ENCODE peak calls at places on chromosomes 5 and 9, in ten cellular contexts. D is GM03348; H is activated CD4-positive, alpha-beta T cell treated with anti-CD3 and anti-CD28 coated beads for 36 hours; C is HEK293T; N is left cardiac atrium; B is lower leg skin; G is upper lobe of right lung; T is B cell; L is T-cell; M is T-helper 2 cell. Z is an unnamed sample.

GRCh38 chr5:17991775-17992174 is 357.5 kb downstream of the TAF11L14 start:
- DNase-seq in M (no peak), N (no peak), C (no peak), D (no peak), G (no peak), H (no peak), T (no peak), B (no peak), L (no peak), Z (no peak)

GRCh38 chr5:114223866-114224265 is 138.0 kb upstream of the KCNN2 start:
- DNase-seq in C (peak), D (no peak), L (no peak), H (no peak), M (no peak), B (no peak), G (no peak), N (no peak), T (no peak), Z (no peak)

GRCh38 chr5:124650960-124651662 is 95.3 kb downstream of the ZNF608 start:
- DNase-seq in L (no peak), G (no peak), N (no peak), C (no peak), D (no peak), H (no peak), B (no peak), T (no peak), M (no peak), Z (no peak)

GRCh38 chr5:132363431-132364112 is 5.9 kb upstream of the SLC22A5 start:
- DNase-seq in B (peak), D (peak), L (no peak), C (no peak), G (no peak), M (no peak), T (no peak), N (peak), H (peak), Z (no peak)

GRCh38 chr9:4152876-4153275 is 147.0 kb downstream of the GLIS3 start:
- DNase-seq in N (no peak), G (no peak), B (no peak), M (no peak), D (no peak), C (no peak), L (no peak), H (no peak), T (no peak), Z (no peak)

GRCh38 chr5:33068786-33069185 is 357.7 kb downstream of the NPR3 start:
- DNase-seq in D (no peak), M (no peak), C (no peak), H (no peak), T (no peak), B (no peak), N (no peak), G (no peak), L (no peak), Z (no peak)

GRCh38 chr5:132019857-132020555 is 8.5 kb upstream of the ACSL6 start:
- DNase-seq in G (no peak), N (no peak), H (peak), C (no peak), L (peak), M (peak), D (no peak), B (peak), T (no peak), Z (no peak)

GRCh38 chr5:150302301-150303069 is at the start of gene ARSI:
- DNase-seq in T (no peak), M (no peak), B (no peak), G (no peak), N (peak), H (no peak), C (no peak), D (peak), L (no peak), Z (peak)

GRCh38 chr9:71783120-71783523 is 14.8 kb upstream of the CEMIP2 start:
- DNase-seq in M (peak), T (peak), G (peak), C (no peak), D (no peak), H (peak), N (peak), L (peak), B (peak), Z (no peak)

GRCh38 chr9:5438301-5439162 is 807 bp upstream of the PLGRKT start:
- DNase-seq in D (no peak), H (peak), C (no peak), M (peak), B (no peak), N (no peak), G (no peak), L (peak), T (peak), Z (no peak)

GRCh38 chr5:126851441-126852103 is 74.6 kb downstream of the LMNB1 start:
- DNase-seq in B (no peak), H (peak), M (no peak), D (no peak), C (no peak), G (no peak), T (no peak), L (peak), N (peak), Z (no peak)